ENCODE peak calls at places on chromosomes 11 and 22, in seven cellular contexts. Q, E, Z, V, P, O and I are unnamed samples.

GRCh38 chr22:38397189-38398097 is 57.6 kb downstream of the KCNJ4 start:
- DNase-seq in V (no peak), O (no peak), E (peak; percentile 28), Z (no peak), Q (peak; percentile 90), P (no peak), I (no peak)

GRCh38 chr11:110125632-110126031 is 32.4 kb downstream of the ZC3H12C start:
- DNase-seq in P (no peak), Q (no peak), Z (peak; percentile 68), E (peak; percentile 40), V (peak; percentile 88), O (no peak), I (no peak)

GRCh38 chr11:121909571-121909970 is 206.4 kb downstream of the BLID start:
- DNase-seq in V (no peak), P (no peak), E (no peak), Z (no peak), Q (no peak), O (no peak), I (no peak)

GRCh38 chr11:77814848-77815247 is 5.7 kb downstream of the RSF1 start:
- DNase-seq in O (no peak), Q (no peak), P (no peak), Z (no peak), E (no peak), V (no peak), I (no peak)

GRCh38 chr11:121967131-121967689 is 148.8 kb downstream of the BLID start:
- DNase-seq in P (no peak), Z (no peak), V (no peak), O (no peak), E (no peak), Q (no peak), I (no peak)

GRCh38 chr11:59196777-59197176 is 15.9 kb downstream of the MPEG1 start:
- DNase-seq in P (no peak), O (no peak), V (no peak), E (no peak), Q (no peak), Z (no peak), I (no peak)

GRCh38 chr22:37630839-37631435 is 8.5 kb upstream of the SH3BP1 start:
- DNase-seq in E (no peak), Z (peak; percentile 61), P (no peak), O (no peak), V (no peak), Q (no peak), I (no peak)

GRCh38 chr11:122040476-122040875 is 75.5 kb downstream of the BLID start:
- DNase-seq in Q (no peak), V (no peak), Z (no peak), O (no peak), P (no peak), E (no peak), I (no peak)

GRCh38 chr11:85590848-85591483 is 36.2 kb downstream of the DLG2 start:
- DNase-seq in Q (no peak), O (peak; percentile 8), V (peak; percentile 2), Z (no peak), P (no peak), E (peak; percentile 45), I (no peak)

GRCh38 chr22:17540481-17540880 is 22.8 kb upstream of the SLC25A18 start:
- DNase-seq in Z (no peak), O (no peak), E (no peak), V (no peak), Q (peak; percentile 59), P (no peak), I (no peak)

GRCh38 chr11:87368876-87369480 is 331.2 kb downstream of the TMEM135 start:
- DNase-seq in Q (no peak), Z (no peak), V (no peak), E (peak; percentile 39), P (no peak), O (no peak), I (no peak)

GRCh38 chr22:45061332-45061731 is 51.5 kb upstream of the PHF21B start:
- DNase-seq in P (no peak), O (no peak), V (no peak), Q (no peak), E (no peak), Z (no peak), I (no peak)

GRCh38 chr11:76742912-76743311 is 40.2 kb upstream of the TSKU start:
- DNase-seq in Q (no peak), P (no peak), O (no peak), E (peak; percentile 50), V (no peak), Z (no peak), I (no peak)

GRCh38 chr22:47167056-47167455 is 404.6 kb downstream of the TBC1D22A start:
- DNase-seq in O (no peak), V (no peak), Q (peak; percentile 8), E (no peak), P (no peak), Z (peak; percentile 11), I (no peak)

GRCh38 chr22:45647532-45648225 is 24.0 kb upstream of the ATXN10 start:
- DNase-seq in E (no peak), P (no peak), O (no peak), V (no peak), Z (no peak), Q (no peak), I (no peak)

GRCh38 chr11:63520606-63521170 is 14.8 kb downstream of the LGALS12 start:
- DNase-seq in V (no peak), Q (no peak), Z (no peak), P (no peak), O (no peak), E (no peak), I (no peak)

GRCh38 chr11:31045335-31045734 is 324.2 kb downstream of the DCDC1 start:
- DNase-seq in Z (no peak), O (no peak), E (peak; percentile 27), V (no peak), Q (no peak), P (no peak), I (no peak)

GRCh38 chr11:27847496-27847895 is 147.2 kb upstream of the BDNF start:
- DNase-seq in V (no peak), P (no peak), E (peak; percentile 9), Q (no peak), Z (no peak), O (no peak), I (no peak)

GRCh38 chr11:94813436-94813720 is 45.2 kb downstream of the AMOTL1 start:
- DNase-seq in V (no peak), Z (no peak), P (no peak), O (no peak), E (no peak), Q (no peak), I (no peak)
- TF ChIP-seq CTCF in V (no peak), Z (no peak), P (no peak), O (no peak), E (no peak), Q (no peak), I (no peak)

GRCh38 chr11:10858505-10859360 is 880 bp upstream of the ZBED5 start:
- DNase-seq in E (peak; percentile 51), V (no peak), Q (peak; percentile 70), P (peak; percentile 73), O (no peak), Z (peak; percentile 73), I (no peak)

GRCh38 chr11:10855295-10855694 is 2.6 kb downstream of the ZBED5 start:
- DNase-seq in Q (no peak), E (no peak), O (no peak), P (no peak), Z (no peak), V (no peak), I (no peak)

GRCh38 chr11:10856689-10857603 is 907 bp downstream of the ZBED5 start:
- DNase-seq in O (no peak), P (peak; percentile 60), Q (no peak), E (peak; percentile 55), Z (peak; percentile 56), V (peak; percentile 11), I (no peak)

GRCh38 chr11:10861047-10861446 is 3.2 kb upstream of the ZBED5 start:
- DNase-seq in V (no peak), Z (no peak), O (no peak), Q (no peak), P (no peak), E (no peak), I (no peak)

GRCh38 chr11:10857604-10858504 is at the start of gene ZBED5:
- DNase-seq in E (peak; percentile 97), Q (peak; percentile 98), O (peak; percentile 85), Z (peak; percentile 96), P (peak; percentile 99), V (peak; percentile 96), I (peak; percentile 97)
- TF ChIP-seq CTCF in E (no peak), Q (peak; percentile 18), O (peak; percentile 27), Z (peak; percentile 23), P (peak; percentile 18), V (peak; percentile 36), I (no peak)

GRCh38 chr11:69234740-69235710 is 58.9 kb upstream of the MYEOV start:
- DNase-seq in E (no peak), P (peak; percentile 13), O (no peak), V (no peak), Q (peak; percentile 19), Z (peak; percentile 60), I (no peak)
- TF ChIP-seq CTCF in E (no peak), P (no peak), O (no peak), V (no peak), Q (no peak), Z (no peak), I (no peak)

DNA sequence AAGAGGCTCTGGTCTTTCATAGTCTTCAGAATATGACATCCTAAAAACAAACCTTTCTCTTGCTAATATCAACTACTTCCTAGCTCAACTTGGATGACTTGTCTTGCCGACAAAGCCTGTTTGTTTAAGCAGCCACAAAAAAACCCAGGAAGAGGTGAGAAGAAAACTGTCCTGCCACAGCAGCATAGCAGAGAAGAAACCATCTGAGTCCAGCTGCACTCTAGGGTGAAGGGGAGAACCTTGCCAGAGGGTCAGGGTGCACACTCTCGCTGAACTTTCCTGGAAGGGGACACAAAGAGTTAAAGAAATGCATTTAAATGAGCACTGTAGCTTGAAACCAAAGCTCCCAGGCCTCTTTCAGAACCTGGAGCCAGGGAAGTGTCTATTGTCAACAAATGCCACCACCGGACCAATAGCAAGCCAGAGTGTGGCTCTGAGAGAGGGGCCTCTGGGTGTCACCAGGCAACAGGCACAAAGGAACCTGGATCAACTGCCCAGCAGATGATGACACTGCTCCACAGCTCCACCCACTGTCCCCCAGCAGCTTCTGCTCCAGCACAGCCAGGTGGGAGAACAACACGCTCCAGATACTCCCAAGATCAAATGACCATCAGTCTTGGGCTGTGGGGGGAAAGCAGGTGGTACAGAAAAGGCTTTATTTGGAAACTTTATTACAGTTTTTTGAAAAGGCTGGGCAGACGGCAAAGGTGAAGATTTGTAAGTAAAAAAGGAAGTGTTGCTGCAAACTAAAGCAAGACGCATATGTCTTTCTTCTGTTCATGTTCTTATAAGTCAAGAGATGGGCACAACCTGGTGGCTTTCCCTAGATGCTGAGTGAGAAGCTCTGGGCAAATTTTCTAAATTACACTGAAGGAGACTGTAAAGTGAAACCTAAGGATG is 105.7 kb downstream of the RASSF10 start:
- DNase-seq in Q (peak; percentile 90), E (no peak), Z (peak; percentile 82), P (no peak), V (no peak), O (no peak), I (no peak)
- TF ChIP-seq CTCF in Q (peak; percentile 43), E (no peak), Z (peak; percentile 66), P (no peak), V (peak; percentile 39), O (no peak), I (no peak)

DNA sequence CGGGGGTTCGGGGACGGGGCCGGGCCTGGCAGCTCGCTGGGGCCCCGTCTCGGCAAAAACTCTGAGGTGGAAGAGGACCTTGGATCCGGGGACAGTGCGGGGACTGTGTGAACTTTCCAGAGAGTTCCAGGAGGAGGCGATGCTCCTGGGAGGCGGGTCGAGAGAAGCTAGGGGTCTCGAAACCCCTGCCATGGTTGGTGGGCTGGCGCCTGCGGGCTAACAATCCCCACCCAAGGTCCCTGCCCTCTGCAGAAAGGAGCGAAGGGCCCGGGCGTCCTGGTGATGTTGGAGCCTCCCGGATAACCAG is 4.7 kb upstream of the GRK2 start:
- DNase-seq in Z (no peak), Q (no peak), E (no peak), P (no peak), V (no peak), O (no peak), I (no peak)
- TF ChIP-seq CTCF in Z (peak; percentile 4), Q (peak; percentile 33), E (peak; percentile 23), P (no peak), V (peak; percentile 48), O (peak; percentile 38), I (no peak)